ENCODE peak calls at places on chromosomes 2 and 18, in eight cellular contexts. U is OCI-LY7, Y is psoas muscle, H is right atrium auricular region, R is body of pancreas, P is Calu3, V is AG10803, S is hepatocyte. E is an unnamed sample.

GRCh38 chr2:188303363-188304031 is 11.8 kb downstream of the GULP1 start:
- DNase-seq in U (no peak), Y (no peak), H (no peak), R (no peak), P (peak), V (peak), S (peak), E (no peak)

GRCh38 chr2:3142210-3142609 is 235.4 kb downstream of the EIPR1 start:
- DNase-seq in U (no peak), Y (no peak), H (no peak), R (no peak), P (no peak), V (no peak), S (no peak), E (no peak)

GRCh38 chr2:104846182-104846954 is 7.5 kb upstream of the POU3F3 start:
- DNase-seq in U (no peak), Y (no peak), H (no peak), R (no peak), P (no peak), V (no peak), S (no peak), E (no peak)

GRCh38 chr2:189178726-189179606 is 595 bp downstream of the COL5A2 start:
- DNase-seq in U (no peak), Y (peak), H (no peak), R (no peak), P (no peak), V (peak), S (peak), E (no peak)

GRCh38 chr2:16010951-16011620 is 70.7 kb downstream of the MYCN start:
- DNase-seq in U (no peak), Y (no peak), H (no peak), R (no peak), P (no peak), V (no peak), S (no peak), E (no peak)

GRCh38 chr2:159185401-159186130 is 100.9 kb downstream of the WDSUB1 start:
- DNase-seq in U (no peak), Y (no peak), H (no peak), R (no peak), P (peak), V (peak), S (peak), E (peak)

GRCh38 chr18:74063023-74063422 is 84.6 kb downstream of the FBXO15 start:
- DNase-seq in U (peak), Y (no peak), H (no peak), R (no peak), P (no peak), V (no peak), S (no peak), E (peak)

GRCh38 chr2:71932027-71932779 is 215.5 kb downstream of the CYP26B1 start:
- DNase-seq in U (no peak), Y (no peak), H (no peak), R (no peak), P (no peak), V (no peak), S (no peak), E (no peak)

GRCh38 chr2:15159751-15160177 is 401.4 kb downstream of the NBAS start:
- DNase-seq in U (peak), Y (no peak), H (no peak), R (peak), P (peak), V (peak), S (peak), E (peak)

GRCh38 chr2:98583866-98584618 is 24.3 kb downstream of the COA5 start:
- DNase-seq in U (no peak), Y (peak), H (peak), R (no peak), P (no peak), V (no peak), S (peak), E (no peak)

GRCh38 chr2:35298493-35298892 is 1057.1 kb upstream of the CRIM1 start:
- DNase-seq in U (no peak), Y (no peak), H (no peak), R (no peak), P (no peak), V (no peak), S (no peak), E (no peak)

GRCh38 chr2:238060096-238060541 is 682 bp upstream of the SCLY start:
- DNase-seq in U (no peak), Y (no peak), H (peak), R (no peak), P (no peak), V (peak), S (no peak), E (peak)

GRCh38 chr2:165941827-165942226 is 11.7 kb downstream of the TTC21B start:
- DNase-seq in U (no peak), Y (no peak), H (no peak), R (no peak), P (no peak), V (no peak), S (no peak), E (no peak)

GRCh38 chr2:221972813-221973478 is 325.9 kb downstream of the PAX3 start:
- DNase-seq in U (no peak), Y (no peak), H (no peak), R (no peak), P (no peak), V (no peak), S (no peak), E (no peak)

GRCh38 chr2:80363330-80363729 is 58.8 kb upstream of the LRRTM1 start:
- DNase-seq in U (no peak), Y (no peak), H (no peak), R (no peak), P (no peak), V (no peak), S (no peak), E (no peak)

GRCh38 chr2:11669454-11670291 is at the start of gene NTSR2:
- DNase-seq in U (no peak), Y (peak), H (no peak), R (peak), P (no peak), V (peak), S (peak), E (peak)

GRCh38 chr18:7158201-7158600 is 40.6 kb upstream of the LAMA1 start:
- DNase-seq in U (no peak), Y (no peak), H (no peak), R (no peak), P (no peak), V (peak), S (peak), E (no peak)

GRCh38 chr2:168660859-168661258 is 141.6 kb upstream of the NOSTRIN start:
- DNase-seq in U (no peak), Y (no peak), H (no peak), R (no peak), P (no peak), V (no peak), S (peak), E (no peak)

GRCh38 chr2:225400546-225400945 is 1.0 kb downstream of the NYAP2 start:
- DNase-seq in U (no peak), Y (no peak), H (no peak), R (no peak), P (no peak), V (no peak), S (no peak), E (no peak)

GRCh38 chr2:170885130-170885791 is 43.8 kb upstream of the GORASP2 start:
- DNase-seq in U (no peak), Y (no peak), H (no peak), R (no peak), P (no peak), V (peak), S (no peak), E (no peak)

GRCh38 chr2:46723346-46723745 is 192.3 kb downstream of the MCFD2 start:
- DNase-seq in U (no peak), Y (no peak), H (no peak), R (no peak), P (no peak), V (no peak), S (no peak), E (no peak)

GRCh38 chr2:200044453-200044852 is 89.1 kb downstream of the MAIP1 start:
- DNase-seq in U (no peak), Y (no peak), H (no peak), R (no peak), P (no peak), V (no peak), S (no peak), E (no peak)

GRCh38 chr2:95267458-95268207 is 6.6 kb upstream of the PROM2 start:
- DNase-seq in U (no peak), Y (no peak), H (peak), R (peak), P (no peak), V (no peak), S (no peak), E (no peak)

GRCh38 chr2:120550274-120550673 is 185.4 kb upstream of the GLI2 start:
- DNase-seq in U (no peak), Y (no peak), H (no peak), R (no peak), P (no peak), V (no peak), S (no peak), E (no peak)

GRCh38 chr2:120548627-120549026 is 187.0 kb upstream of the GLI2 start:
- DNase-seq in U (no peak), Y (peak), H (no peak), R (peak), P (no peak), V (no peak), S (no peak), E (no peak)

GRCh38 chr2:120550893-120551446 is 184.7 kb upstream of the GLI2 start:
- DNase-seq in U (no peak), Y (no peak), H (no peak), R (no peak), P (no peak), V (no peak), S (no peak), E (no peak)

GRCh38 chr2:120551540-120551939 is 184.1 kb upstream of the GLI2 start:
- DNase-seq in U (peak), Y (no peak), H (no peak), R (no peak), P (no peak), V (no peak), S (no peak), E (peak)

DNA sequence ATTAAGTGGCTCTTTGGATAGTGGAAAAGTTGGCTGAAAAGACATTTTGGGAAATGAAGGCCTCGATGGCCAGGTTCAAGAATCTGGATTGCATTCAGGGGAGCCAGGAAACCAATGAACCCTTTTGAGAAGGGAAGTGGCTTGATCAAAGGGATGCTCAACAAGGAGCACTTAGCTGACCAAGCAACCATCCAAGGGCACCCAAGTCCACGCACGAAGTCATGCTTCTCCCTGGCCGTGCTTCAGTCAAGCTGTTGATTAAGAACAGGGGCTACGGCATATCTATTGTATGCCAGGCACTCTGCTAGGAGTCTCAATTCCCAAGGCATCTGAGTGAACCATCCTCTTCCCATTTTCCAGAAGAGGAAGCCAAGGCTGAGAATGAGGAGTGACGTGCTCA is 185.8 kb upstream of the GLI2 start:
- DNase-seq in U (no peak), Y (no peak), H (no peak), R (no peak), P (no peak), V (no peak), S (no peak), E (no peak)
- TF ChIP-seq CTCF in U (no peak), Y (no peak), H (no peak), R (no peak), P (no peak), V (no peak), S (no peak), E (no peak)

DNA sequence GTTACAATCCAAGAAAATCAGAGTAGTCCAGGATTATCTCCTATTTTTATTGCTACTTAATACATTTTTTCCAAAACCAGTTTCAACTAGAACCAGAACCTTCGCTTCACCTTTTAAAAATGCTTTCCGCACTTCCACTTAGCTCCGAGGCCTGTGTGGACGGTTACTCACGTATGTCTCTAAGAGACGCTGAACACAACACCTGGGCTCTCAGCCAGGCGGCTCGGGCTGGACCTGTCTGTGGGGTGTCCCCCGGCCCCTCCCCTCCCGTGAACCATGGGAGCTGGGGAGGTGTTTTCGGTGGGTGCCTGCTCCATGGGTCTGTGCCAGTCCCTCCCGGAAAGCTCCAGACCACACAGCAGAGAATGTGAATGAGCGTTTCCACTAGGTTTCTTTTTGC is 223.8 kb downstream of the GLI2 start:
- DNase-seq in U (no peak), Y (no peak), H (no peak), R (peak), P (no peak), V (no peak), S (peak), E (no peak)
- TF ChIP-seq CTCF in U (no peak), Y (no peak), H (no peak), R (no peak), P (no peak), V (no peak), S (no peak), E (no peak)

GRCh38 chr2:172995323-172996244 is 80.1 kb upstream of the MAP3K20 start:
- DNase-seq in U (no peak), Y (no peak), H (no peak), R (peak), P (peak), V (peak), S (peak), E (no peak)
- TF ChIP-seq CTCF in U (no peak), Y (no peak), H (peak), R (no peak), P (no peak), V (peak), S (no peak), E (no peak)

GRCh38 chr18:11840493-11840892 is 10.7 kb upstream of the CHMP1B start:
- DNase-seq in U (no peak), Y (no peak), H (no peak), R (no peak), P (no peak), V (no peak), S (peak), E (no peak)
- TF ChIP-seq CTCF in U (no peak), Y (no peak), H (no peak), R (no peak), P (no peak), V (no peak), S (no peak), E (no peak)

DNA sequence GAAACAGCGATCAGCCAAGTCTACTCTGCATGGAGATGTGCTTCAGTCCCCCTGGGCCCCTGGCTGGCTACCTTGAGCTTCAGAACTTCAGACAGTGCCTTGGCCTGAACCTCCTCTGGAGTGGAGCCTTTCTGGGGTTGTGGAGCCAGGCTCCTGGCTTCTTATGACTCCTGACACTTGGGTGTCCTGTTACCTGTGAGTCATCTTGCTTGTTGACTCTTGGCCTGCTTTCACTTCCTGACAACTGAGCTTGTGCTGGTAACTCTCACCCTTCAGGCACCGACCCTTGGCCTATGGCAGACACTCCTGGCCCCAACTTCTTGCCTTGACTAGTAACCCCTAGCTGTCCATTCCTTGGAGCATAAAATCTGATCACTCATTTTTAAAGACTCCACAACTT is 46.5 kb upstream of the VIT start:
- DNase-seq in U (peak), Y (peak), H (no peak), R (no peak), P (peak), V (peak), S (peak), E (peak)
- TF ChIP-seq CTCF in U (no peak), Y (no peak), H (no peak), R (no peak), P (no peak), V (no peak), S (no peak), E (no peak)

GRCh38 chr2:133364636-133365035 is 203.6 kb downstream of the NCKAP5 start:
- DNase-seq in U (no peak), Y (no peak), H (no peak), R (no peak), P (no peak), V (no peak), S (no peak), E (no peak)
- TF ChIP-seq CTCF in U (no peak), Y (no peak), H (no peak), R (no peak), P (no peak), V (no peak), S (no peak), E (no peak)

DNA sequence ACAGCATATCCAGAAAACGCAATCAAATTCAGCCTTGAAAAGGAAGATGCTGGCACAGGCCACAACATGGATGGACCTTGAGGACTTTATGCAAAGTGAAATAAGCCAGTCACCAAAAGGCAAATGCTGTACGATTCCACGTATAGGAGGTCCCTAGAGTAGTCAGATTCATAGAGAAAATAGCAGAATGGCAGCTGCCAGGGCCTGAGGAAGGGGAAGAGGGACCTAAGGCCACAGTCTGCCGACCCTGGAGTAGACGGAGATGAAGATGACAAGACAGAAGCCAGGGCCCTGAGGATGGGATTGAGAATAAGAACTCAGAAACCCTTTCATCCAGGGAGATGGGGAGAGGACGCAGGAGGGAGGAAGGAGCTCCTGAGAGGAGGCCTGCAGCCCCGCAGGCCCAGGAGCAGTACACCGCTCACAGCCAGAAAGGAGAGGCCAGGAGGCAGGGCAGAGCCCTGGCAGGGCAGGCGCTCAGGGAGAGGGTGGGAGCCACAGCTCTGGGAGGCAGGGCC is 8.1 kb upstream of the MTERF4 start:
- DNase-seq in U (no peak), Y (no peak), H (no peak), R (no peak), P (no peak), V (no peak), S (no peak), E (no peak)
- TF ChIP-seq CTCF in U (no peak), Y (no peak), H (no peak), R (no peak), P (no peak), V (no peak), S (no peak), E (no peak)

GRCh38 chr18:72470391-72470790 is 73.8 kb downstream of the CBLN2 start:
- DNase-seq in U (no peak), Y (no peak), H (no peak), R (no peak), P (no peak), V (peak), S (no peak), E (no peak)

DNA sequence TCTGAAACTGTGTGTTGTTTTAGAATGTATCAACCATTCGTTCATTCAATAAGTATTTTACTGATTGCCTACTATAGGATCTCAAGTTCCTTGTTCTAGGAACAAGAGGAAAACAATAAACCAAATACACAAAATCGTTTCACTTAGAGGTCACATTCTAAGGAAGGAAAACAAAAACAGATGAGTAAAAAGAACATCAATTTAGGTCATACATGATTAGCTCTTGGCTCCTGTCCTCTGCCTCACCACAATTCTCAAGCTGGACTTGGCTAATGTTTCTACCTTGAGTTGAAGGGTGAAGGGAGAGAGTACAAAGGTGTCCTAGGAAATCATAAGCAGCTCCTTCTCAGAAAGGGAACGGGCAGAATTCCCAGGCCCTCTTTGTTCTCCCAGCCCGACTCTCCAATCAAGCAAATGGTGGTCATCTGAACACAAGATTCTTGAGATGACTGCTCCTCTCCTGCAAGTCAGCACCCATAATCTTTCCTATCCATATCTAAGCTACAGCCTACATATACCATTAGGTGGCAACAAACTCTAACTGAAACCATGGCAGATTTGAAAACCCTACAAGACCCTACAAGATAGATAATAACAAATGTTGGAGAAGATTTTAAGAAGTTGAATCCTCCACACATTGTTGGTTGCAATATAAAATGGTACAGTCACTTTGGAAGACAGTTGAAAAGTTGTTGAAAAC is 76.0 kb downstream of the CBLN2 start:
- DNase-seq in U (no peak), Y (no peak), H (no peak), R (no peak), P (no peak), V (no peak), S (no peak), E (no peak)
- TF ChIP-seq CTCF in U (no peak), Y (no peak), H (no peak), R (no peak), P (no peak), V (no peak), S (no peak), E (no peak)